ENCODE peak calls at places on chromosomes 16 and 17, in four cellular contexts. One of them, this sample, is unnamed.

GRCh38 chr16:29701214-29701555 is 22.2 kb downstream of the QPRT start:
- DNase-seq in HepG2: no peak
- DNase-seq in HCT116: no peak
- DNase-seq in K562: no peak
- DNase-seq in this sample: no peak

GRCh38 chr16:79809376-79809775 is 208.8 kb upstream of the MAF start:
- DNase-seq in HepG2: no peak
- DNase-seq in HCT116: no peak
- DNase-seq in K562: no peak
- DNase-seq in this sample: no peak

GRCh38 chr17:43601280-43602050 is 55.3 kb upstream of the ETV4 start:
- DNase-seq in HepG2: no peak
- DNase-seq in HCT116: no peak
- DNase-seq in K562: no peak
- DNase-seq in this sample: no peak

GRCh38 chr17:75130632-75131277 is 787 bp downstream of the NT5C start:
- DNase-seq in HepG2: peak; percentile 68
- DNase-seq in HCT116: peak; percentile 69
- DNase-seq in K562: peak; percentile 84
- DNase-seq in this sample: no peak

GRCh38 chr17:28219771-28220170 is 99.2 kb upstream of the TMEM97 start:
- DNase-seq in HepG2: no peak
- DNase-seq in HCT116: no peak
- DNase-seq in K562: no peak
- DNase-seq in this sample: no peak

GRCh38 chr17:352421-353212 is at the start of gene RPH3AL:
- DNase-seq in HepG2: peak; percentile 92
- DNase-seq in HCT116: peak; percentile 36
- DNase-seq in K562: no peak
- DNase-seq in this sample: no peak

GRCh38 chr16:13923703-13924298 is 3.8 kb downstream of the ERCC4 start:
- DNase-seq in HepG2: peak; percentile 62
- DNase-seq in HCT116: peak; percentile 42
- DNase-seq in K562: peak; percentile 46
- DNase-seq in this sample: peak; percentile 41

GRCh38 chr16:25771812-25772568 is 80.2 kb downstream of the HS3ST4 start:
- DNase-seq in HepG2: no peak
- DNase-seq in HCT116: no peak
- DNase-seq in K562: peak; percentile 84
- DNase-seq in this sample: no peak

GRCh38 chr17:20920813-20921199 is 122.0 kb downstream of the USP22 start:
- DNase-seq in HepG2: no peak
- DNase-seq in HCT116: no peak
- DNase-seq in K562: no peak
- DNase-seq in this sample: no peak

GRCh38 chr17:81900181-81900820 is 1.7 kb upstream of the NPB start:
- DNase-seq in HepG2: no peak
- DNase-seq in HCT116: no peak
- DNase-seq in K562: no peak
- DNase-seq in this sample: no peak

GRCh38 chr17:66943484-66943883 is 21.0 kb upstream of the CACNG4 start:
- DNase-seq in HepG2: no peak
- DNase-seq in HCT116: no peak
- DNase-seq in K562: no peak
- DNase-seq in this sample: no peak
- H3K4me1 ChIP-seq in HepG2: peaks cover 26% of the 10 kb centered on the region
- H3K4me1 ChIP-seq in HCT116: peaks cover 11% of the 10 kb centered on the region
- H3K4me1 ChIP-seq in K562: no peaks in the 10 kb centered on the region
- H3K4me1 ChIP-seq in this sample: peaks cover 39% of the 10 kb centered on the region

GRCh38 chr16:48157302-48157701 is 1.5 kb upstream of the ABCC12 start:
- DNase-seq in HepG2: no peak
- DNase-seq in HCT116: no peak
- DNase-seq in K562: no peak
- DNase-seq in this sample: no peak

GRCh38 chr16:48158296-48158695 is 2.5 kb upstream of the ABCC12 start:
- DNase-seq in HepG2: peak; percentile 31
- DNase-seq in HCT116: peak; percentile 55
- DNase-seq in K562: peak; percentile 23
- DNase-seq in this sample: no peak

GRCh38 chr16:48155926-48156789 is at the start of gene ABCC12:
- DNase-seq in HepG2: no peak
- DNase-seq in HCT116: no peak
- DNase-seq in K562: no peak
- DNase-seq in this sample: no peak

GRCh38 chr16:48157794-48158193 is 2.0 kb upstream of the ABCC12 start:
- DNase-seq in HepG2: no peak
- DNase-seq in HCT116: no peak
- DNase-seq in K562: no peak
- DNase-seq in this sample: no peak

DNA sequence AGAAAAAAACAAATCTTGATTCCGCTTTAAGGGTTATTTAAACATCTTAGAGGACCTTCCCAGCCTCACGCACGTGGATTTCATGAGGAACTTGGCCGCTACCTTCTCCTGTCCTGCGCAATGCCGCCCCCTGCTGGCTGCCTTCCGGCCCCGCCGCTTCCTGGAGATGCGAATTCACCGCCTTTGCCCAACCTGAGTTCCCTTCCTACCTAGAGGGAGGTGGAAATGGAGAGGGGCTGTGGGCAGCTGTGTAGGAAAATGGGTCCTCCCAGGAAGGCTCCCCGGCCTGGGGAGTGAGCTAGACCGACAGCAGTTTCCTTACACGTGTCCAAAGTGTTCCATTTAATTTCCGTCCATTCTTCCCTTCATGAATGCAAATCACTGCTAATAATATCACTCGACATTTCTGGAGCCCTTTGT is 1.0 kb upstream of the ABCC12 start:
- DNase-seq in HepG2: peak; percentile 52
- DNase-seq in HCT116: peak; percentile 62
- DNase-seq in K562: peak; percentile 82
- DNase-seq in this sample: no peak
- TF ChIP-seq TCF7L2 in HepG2: no peak
- TF ChIP-seq TCF7L2 in HCT116: no peak
- TF ChIP-seq TCF7L2 in K562: no peak
- TF ChIP-seq TCF7L2 in this sample: no peak

DNA sequence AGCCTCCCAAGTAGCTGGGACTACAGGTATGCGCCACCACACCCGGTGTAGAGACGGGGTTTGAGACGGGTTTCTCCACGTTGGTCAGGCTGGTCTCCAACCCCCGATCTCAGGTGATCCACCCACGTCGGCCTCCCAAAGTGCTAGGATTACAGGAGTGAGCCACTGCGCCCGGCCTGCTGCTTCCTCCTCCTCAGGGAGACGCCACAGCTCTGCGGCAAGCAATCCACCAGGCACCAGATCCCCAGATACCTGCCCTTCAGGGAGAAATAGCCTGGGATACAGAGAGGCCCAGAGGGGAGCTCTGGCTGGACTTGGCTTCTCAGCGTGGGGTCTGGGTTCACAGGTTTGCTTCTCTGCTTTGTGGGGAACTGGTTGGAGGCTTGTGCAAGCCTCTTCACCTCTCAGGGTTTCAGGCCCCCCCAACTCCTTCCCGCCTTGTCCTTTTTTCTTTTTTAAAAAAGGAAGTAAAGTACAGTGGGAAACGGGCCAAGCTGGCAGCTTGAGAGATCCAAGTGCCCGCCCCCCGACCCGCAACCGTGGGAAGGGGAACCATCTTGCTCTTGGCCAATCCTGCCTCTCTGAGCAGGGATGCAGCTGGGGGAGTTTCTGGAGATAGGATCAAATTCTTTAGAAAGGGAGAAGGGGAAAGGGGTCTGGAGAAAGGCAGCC is 2.6 kb upstream of the SPHK1 start:
- DNase-seq in HepG2: no peak
- DNase-seq in HCT116: no peak
- DNase-seq in K562: no peak
- DNase-seq in this sample: no peak
- H3K27me3 ChIP-seq in HepG2: no peaks in the 10 kb centered on the region
- H3K27me3 ChIP-seq in HCT116: peaks cover 11% of the 10 kb centered on the region
- H3K27me3 ChIP-seq in K562: no peaks in the 10 kb centered on the region
- H3K27me3 ChIP-seq in this sample: no peaks in the 10 kb centered on the region

DNA sequence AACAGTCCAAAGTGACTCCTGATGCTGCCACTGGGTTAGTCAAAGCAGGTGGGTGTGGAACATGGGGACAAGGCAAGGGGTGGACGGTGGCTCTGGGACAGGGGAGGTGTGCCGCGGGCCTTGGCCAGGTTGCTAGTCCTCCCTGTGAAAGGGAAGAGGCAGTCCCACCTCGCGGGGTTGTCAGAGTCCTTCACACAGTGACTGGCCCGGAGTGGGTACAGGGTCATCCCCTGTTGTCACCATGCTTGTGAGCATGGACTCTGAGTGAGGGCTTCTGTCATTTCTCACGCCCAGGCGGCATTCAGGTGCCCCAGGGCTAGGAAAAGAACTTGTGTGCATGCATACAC is 3.1 kb upstream of the ZNF469 start:
- DNase-seq in HepG2: no peak
- DNase-seq in HCT116: no peak
- DNase-seq in K562: no peak
- DNase-seq in this sample: no peak
- H3K4me1 ChIP-seq in HepG2: no peaks in the 10 kb centered on the region
- H3K4me1 ChIP-seq in HCT116: peaks cover 24% of the 10 kb centered on the region
- H3K4me1 ChIP-seq in K562: peaks cover 44% of the 10 kb centered on the region
- H3K4me1 ChIP-seq in this sample: no peaks in the 10 kb centered on the region

GRCh38 chr17:72683506-72684404 is 408.7 kb downstream of the SLC39A11 start:
- DNase-seq in HepG2: peak; percentile 97
- DNase-seq in HCT116: peak; percentile 94
- DNase-seq in K562: no peak
- DNase-seq in this sample: peak; percentile 86
- TF ChIP-seq TCF7L2 in HepG2: no peak
- TF ChIP-seq TCF7L2 in HCT116: no peak
- TF ChIP-seq TCF7L2 in K562: no peak
- TF ChIP-seq TCF7L2 in this sample: peak; percentile 97

GRCh38 chr17:36463916-36464764 is 22.3 kb upstream of the ZNHIT3 start:
- DNase-seq in HepG2: peak; percentile 45
- DNase-seq in HCT116: peak; percentile 47
- DNase-seq in K562: peak; percentile 88
- DNase-seq in this sample: no peak

GRCh38 chr17:36470499-36470898 is 16.0 kb upstream of the ZNHIT3 start:
- DNase-seq in HepG2: no peak
- DNase-seq in HCT116: no peak
- DNase-seq in K562: no peak
- DNase-seq in this sample: no peak

GRCh38 chr17:36469733-36470132 is 16.7 kb upstream of the ZNHIT3 start:
- DNase-seq in HepG2: no peak
- DNase-seq in HCT116: no peak
- DNase-seq in K562: no peak
- DNase-seq in this sample: no peak

GRCh38 chr17:36464765-36465088 is 21.8 kb upstream of the ZNHIT3 start:
- DNase-seq in HepG2: no peak
- DNase-seq in HCT116: no peak
- DNase-seq in K562: no peak
- DNase-seq in this sample: no peak

DNA sequence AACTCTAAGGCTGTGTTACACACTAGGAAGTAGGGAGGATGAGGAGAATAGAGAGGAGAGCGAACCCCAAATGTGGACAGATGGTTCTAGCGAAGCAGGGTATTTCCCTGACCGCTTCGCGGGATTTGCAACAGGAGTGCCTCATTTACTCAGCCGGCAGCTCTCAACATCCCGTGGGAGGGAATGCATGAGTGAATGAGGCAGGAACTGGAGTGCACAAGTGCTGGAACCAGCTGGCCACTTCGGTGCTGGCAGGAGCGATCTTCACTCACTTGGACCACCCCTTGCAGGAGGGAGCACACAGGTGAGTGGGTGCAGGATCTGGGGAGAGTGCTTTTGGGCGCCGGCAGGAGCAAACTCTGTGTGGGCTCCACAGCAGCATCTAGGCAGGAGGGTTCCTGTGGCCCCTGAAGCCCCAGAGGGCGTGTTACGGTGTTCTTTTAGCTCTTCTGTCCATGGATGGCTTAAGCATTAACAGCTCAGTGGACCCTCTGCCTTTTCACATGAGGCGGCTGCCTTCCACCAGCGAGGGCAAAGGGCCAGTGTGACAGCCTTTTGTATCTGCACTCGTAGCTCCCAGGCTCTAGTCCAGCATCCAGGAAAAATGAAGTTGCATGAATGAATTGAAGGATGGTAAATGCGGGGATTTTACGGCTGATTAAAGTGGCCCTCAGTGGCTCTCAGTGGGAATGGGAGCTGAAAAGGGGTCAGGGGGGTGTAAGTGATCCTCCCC is 17.4 kb upstream of the ZNHIT3 start:
- DNase-seq in HepG2: no peak
- DNase-seq in HCT116: no peak
- DNase-seq in K562: no peak
- DNase-seq in this sample: no peak
- H3K27me3 ChIP-seq in HepG2: peaks cover 20% of the 10 kb centered on the region
- H3K27me3 ChIP-seq in HCT116: peaks cover 63% of the 10 kb centered on the region
- H3K27me3 ChIP-seq in K562: peaks cover 11% of the 10 kb centered on the region
- H3K27me3 ChIP-seq in this sample: no peaks in the 10 kb centered on the region

DNA sequence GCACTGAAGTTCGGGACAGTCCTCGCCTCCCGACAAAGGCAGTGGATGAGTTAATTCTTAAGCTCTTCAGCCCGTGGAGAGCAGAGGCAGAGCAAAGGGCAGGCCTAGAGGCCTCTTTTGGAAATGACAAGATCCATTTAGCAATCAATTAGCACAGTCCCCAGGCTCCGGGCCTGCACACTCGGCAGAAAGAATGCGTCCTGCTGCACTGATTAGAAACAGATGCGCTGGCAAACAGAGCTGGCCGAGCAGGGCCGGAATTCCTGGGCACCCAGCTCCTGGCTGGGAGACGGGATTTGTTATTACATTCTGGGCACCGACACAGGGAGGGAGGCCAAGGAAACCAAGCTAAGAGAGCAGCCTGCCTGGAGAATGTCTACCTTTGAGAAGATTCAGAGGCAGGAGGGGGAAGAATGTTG is 162.9 kb downstream of the COPRS start:
- DNase-seq in HepG2: peak; percentile 50
- DNase-seq in HCT116: no peak
- DNase-seq in K562: no peak
- DNase-seq in this sample: no peak
- H3K4me1 ChIP-seq in HepG2: peaks cover 17% of the 10 kb centered on the region
- H3K4me1 ChIP-seq in HCT116: peaks cover 4% of the 10 kb centered on the region
- H3K4me1 ChIP-seq in K562: no peaks in the 10 kb centered on the region
- H3K4me1 ChIP-seq in this sample: peaks cover 8% of the 10 kb centered on the region

GRCh38 chr17:4199818-4200402 is 56.9 kb downstream of the CYB5D2 start:
- DNase-seq in HepG2: peak; percentile 36
- DNase-seq in HCT116: peak; percentile 18
- DNase-seq in K562: peak; percentile 57
- DNase-seq in this sample: peak; percentile 30
- TF ChIP-seq TCF7L2 in HepG2: no peak
- TF ChIP-seq TCF7L2 in HCT116: no peak
- TF ChIP-seq TCF7L2 in K562: no peak
- TF ChIP-seq TCF7L2 in this sample: no peak

GRCh38 chr17:61451538-61452300 is 503 bp upstream of the TBX4 start:
- DNase-seq in HepG2: no peak
- DNase-seq in HCT116: no peak
- DNase-seq in K562: no peak
- DNase-seq in this sample: no peak

GRCh38 chr17:61453563-61453962 is 1.3 kb downstream of the TBX4 start:
- DNase-seq in HepG2: no peak
- DNase-seq in HCT116: no peak
- DNase-seq in K562: no peak
- DNase-seq in this sample: no peak

GRCh38 chr17:61449707-61450640 is 2.2 kb upstream of the TBX4 start:
- DNase-seq in HepG2: no peak
- DNase-seq in HCT116: no peak
- DNase-seq in K562: no peak
- DNase-seq in this sample: no peak

GRCh38 chr17:61452301-61453290 is at the start of gene TBX4:
- DNase-seq in HepG2: no peak
- DNase-seq in HCT116: no peak
- DNase-seq in K562: no peak
- DNase-seq in this sample: no peak

GRCh38 chr17:61450641-61451537 is 1.3 kb upstream of the TBX4 start:
- DNase-seq in HepG2: no peak
- DNase-seq in HCT116: no peak
- DNase-seq in K562: no peak
- DNase-seq in this sample: no peak
- H3K27me3 ChIP-seq in HepG2: no peaks in the 10 kb centered on the region
- H3K27me3 ChIP-seq in HCT116: no peaks in the 10 kb centered on the region
- H3K27me3 ChIP-seq in K562: peaks cover 16% of the 10 kb centered on the region
- H3K27me3 ChIP-seq in this sample: no peaks in the 10 kb centered on the region

GRCh38 chr16:67399218-67399733 is 6.0 kb upstream of the TPPP3 start:
- DNase-seq in HepG2: no peak
- DNase-seq in HCT116: no peak
- DNase-seq in K562: peak; percentile 75
- DNase-seq in this sample: no peak
- H3K4me1 ChIP-seq in HepG2: peaks cover 37% of the 10 kb centered on the region
- H3K4me1 ChIP-seq in HCT116: peaks cover 28% of the 10 kb centered on the region
- H3K4me1 ChIP-seq in K562: peaks cover 67% of the 10 kb centered on the region
- H3K4me1 ChIP-seq in this sample: no peaks in the 10 kb centered on the region

This sample was measured in Panc1.